ENCODE peak calls at places on chromosomes 1 and 21, in seven cellular contexts. M, Q, Z, L, S, A and D are unnamed samples.

GRCh38 chr1:238474263-238474662 is 583.5 kb upstream of the ZP4 start:
- DNase-seq in M (no peak), Q (no peak), Z (no peak), L (no peak), S (no peak), A (no peak), D (no peak)

GRCh38 chr1:243638186-243638585 is 211.9 kb downstream of the AKT3 start:
- DNase-seq in M (peak; percentile 2), Q (no peak), Z (no peak), L (no peak), S (no peak), A (no peak), D (no peak)

GRCh38 chr1:11417162-11417561 is 61.8 kb upstream of the DISP3 start:
- DNase-seq in M (no peak), Q (no peak), Z (no peak), L (no peak), S (no peak), A (no peak), D (no peak)

GRCh38 chr21:41584603-41585176 is 76.7 kb upstream of the TMPRSS2 start:
- DNase-seq in M (no peak), Q (no peak), Z (no peak), L (no peak), S (no peak), A (no peak), D (no peak)

GRCh38 chr1:46671554-46671953 is at the start of gene TEX38:
- DNase-seq in M (no peak), Q (no peak), Z (no peak), L (no peak), S (no peak), A (no peak), D (no peak)

GRCh38 chr1:220843481-220844011 is 35.7 kb upstream of the HLX start:
- DNase-seq in M (no peak), Q (peak; percentile 21), Z (no peak), L (peak; percentile 36), S (no peak), A (peak; percentile 23), D (no peak)

GRCh38 chr1:43671626-43672330 is 21.8 kb downstream of the KDM4A start:
- DNase-seq in M (no peak), Q (no peak), Z (no peak), L (no peak), S (peak; percentile 56), A (no peak), D (no peak)

GRCh38 chr21:42631142-42631541 is 22.3 kb upstream of the PDE9A start:
- DNase-seq in M (no peak), Q (no peak), Z (no peak), L (no peak), S (no peak), A (no peak), D (no peak)